ENCODE peak calls at places on chromosome 14, in ten cellular contexts. C is HuH-7; D is putamen; O is stimulated activated CD4-positive, alpha-beta T cell treated with anti-CD3 and anti-CD28 coated beads, Interleukin-2, amount 100 ng/mL, for 48 hours; T is activated T-cell treated with anti-CD3 and anti-CD28 coated beads for 4 hours; W is left lobe of liver; Z is left ventricle myocardium superior; B is AG09319; G is LHCN-M2; J is iPS DF 6.9. K is an unnamed sample.
A peak's percentile ranks its signal among the peaks of the same experiment; 100 is the strongest.

GRCh38 chr14:99389171-99389826 is 91.4 kb downstream of the SETD3 start:
- DNase-seq in C (peak; percentile 76), D (no peak), O (peak; percentile 55), T (peak; percentile 8), W (peak; percentile 58), Z (peak; percentile 64), B (no peak), G (peak; percentile 40), J (peak; percentile 33), K (peak; percentile 42)

GRCh38 chr14:102776761-102777710 is at the start of gene TRAF3:
- DNase-seq in C (peak; percentile 79), D (peak; percentile 72), O (peak; percentile 72), T (peak; percentile 78), W (peak; percentile 64), Z (peak; percentile 85), B (no peak), G (peak; percentile 51), J (no peak), K (peak; percentile 87)

GRCh38 chr14:70601162-70601561 is 707 bp upstream of the MED6 start:
- DNase-seq in C (no peak), D (peak; percentile 0), O (no peak), T (no peak), W (no peak), Z (no peak), B (no peak), G (peak; percentile 10), J (no peak), K (no peak)

GRCh38 chr14:61891251-61891650 is 129.0 kb downstream of the SNAPC1 start:
- DNase-seq in C (no peak), D (no peak), O (no peak), T (no peak), W (no peak), Z (no peak), B (no peak), G (peak; percentile 11), J (no peak), K (no peak)

GRCh38 chr14:36647417-36647826 is 14.2 kb upstream of the PAX9 start:
- DNase-seq in C (no peak), D (no peak), O (no peak), T (no peak), W (no peak), Z (no peak), B (no peak), G (no peak), J (no peak), K (no peak)

GRCh38 chr14:75426332-75427125 is 1.3 kb upstream of the JDP2 start:
- DNase-seq in C (no peak), D (peak; percentile 27), O (no peak), T (no peak), W (no peak), Z (no peak), B (no peak), G (no peak), J (no peak), K (no peak)

GRCh38 chr14:105911006-105911847 is 384.8 kb downstream of the TMEM121 start:
- DNase-seq in C (no peak), D (no peak), O (no peak), T (no peak), W (no peak), Z (peak; percentile 5), B (no peak), G (no peak), J (no peak), K (no peak)

GRCh38 chr14:65927871-65928270 is 515.3 kb downstream of the FUT8 start:
- DNase-seq in C (no peak), D (no peak), O (peak; percentile 59), T (peak; percentile 47), W (no peak), Z (no peak), B (no peak), G (no peak), J (no peak), K (peak; percentile 49)

GRCh38 chr14:81986005-81986404 is 452.4 kb upstream of the SEL1L start:
- DNase-seq in C (peak; percentile 26), D (no peak), O (no peak), T (no peak), W (no peak), Z (no peak), B (no peak), G (no peak), J (no peak), K (no peak)

GRCh38 chr14:97379091-97379531 is 581.9 kb downstream of the VRK1 start:
- DNase-seq in C (no peak), D (no peak), O (no peak), T (no peak), W (no peak), Z (no peak), B (no peak), G (no peak), J (no peak), K (no peak)

GRCh38 chr14:87756661-87757060 is 236.3 kb downstream of the GALC start:
- DNase-seq in C (no peak), D (no peak), O (no peak), T (no peak), W (no peak), Z (no peak), B (no peak), G (no peak), J (no peak), K (no peak)

GRCh38 chr14:90287791-90288190 is 31.4 kb downstream of the PSMC1 start:
- DNase-seq in C (no peak), D (peak; percentile 29), O (no peak), T (no peak), W (no peak), Z (no peak), B (no peak), G (no peak), J (no peak), K (no peak)

GRCh38 chr14:70624972-70625371 is 16.7 kb upstream of the TTC9 start:
- DNase-seq in C (no peak), D (no peak), O (no peak), T (no peak), W (no peak), Z (no peak), B (no peak), G (no peak), J (no peak), K (no peak)

GRCh38 chr14:61388976-61389576 is 67.7 kb downstream of the PRKCH start:
- DNase-seq in C (no peak), D (no peak), O (no peak), T (no peak), W (no peak), Z (no peak), B (no peak), G (peak; percentile 54), J (no peak), K (no peak)

GRCh38 chr14:87002831-87003230 is 990.2 kb downstream of the GALC start:
- DNase-seq in C (no peak), D (no peak), O (no peak), T (no peak), W (no peak), Z (no peak), B (no peak), G (no peak), J (no peak), K (no peak)

GRCh38 chr14:54902143-54902520 is 494 bp downstream of the GCH1 start:
- DNase-seq in C (peak; percentile 56), D (no peak), O (peak; percentile 66), T (peak; percentile 58), W (peak; percentile 84), Z (peak; percentile 81), B (no peak), G (peak; percentile 20), J (no peak), K (peak; percentile 81)

GRCh38 chr14:93064411-93065271 is 51.1 kb downstream of the ITPK1 start:
- DNase-seq in C (no peak), D (no peak), O (no peak), T (no peak), W (no peak), Z (peak; percentile 68), B (no peak), G (no peak), J (no peak), K (no peak)

GRCh38 chr14:103562135-103562384 is 397 bp downstream of the BAG5 start:
- DNase-seq in C (no peak), D (no peak), O (no peak), T (no peak), W (no peak), Z (peak; percentile 71), B (no peak), G (peak; percentile 59), J (no peak), K (no peak)

GRCh38 chr14:33408291-33408690 is 469.6 kb downstream of the NPAS3 start:
- DNase-seq in C (no peak), D (no peak), O (no peak), T (no peak), W (no peak), Z (no peak), B (no peak), G (no peak), J (no peak), K (no peak)

GRCh38 chr14:32559595-32559994 is 230.5 kb downstream of the AKAP6 start:
- DNase-seq in C (no peak), D (no peak), O (no peak), T (no peak), W (no peak), Z (no peak), B (no peak), G (peak; percentile 19), J (no peak), K (no peak)

GRCh38 chr14:57828713-57829112 is 37.2 kb downstream of the SLC35F4 start:
- DNase-seq in C (no peak), D (no peak), O (no peak), T (no peak), W (no peak), Z (no peak), B (no peak), G (no peak), J (no peak), K (no peak)

GRCh38 chr14:104926619-104927431 is 2.1 kb downstream of the PLD4 start:
- DNase-seq in C (no peak), D (no peak), O (no peak), T (no peak), W (peak; percentile 30), Z (no peak), B (no peak), G (no peak), J (no peak), K (no peak)

GRCh38 chr14:52051251-52051650 is 17.6 kb downstream of the NID2 start:
- DNase-seq in C (no peak), D (no peak), O (no peak), T (no peak), W (no peak), Z (no peak), B (no peak), G (no peak), J (no peak), K (no peak)

GRCh38 chr14:93702946-93703345 is 85.3 kb downstream of the PRIMA1 start:
- DNase-seq in C (no peak), D (no peak), O (no peak), T (no peak), W (no peak), Z (no peak), B (no peak), G (no peak), J (no peak), K (no peak)

GRCh38 chr14:73723411-73723798 is 9.2 kb upstream of the PNMA1 start:
- DNase-seq in C (no peak), D (no peak), O (no peak), T (no peak), W (no peak), Z (no peak), B (no peak), G (peak; percentile 43), J (no peak), K (no peak)

GRCh38 chr14:81412779-81413178 is 12.7 kb upstream of the STON2 start:
- DNase-seq in C (no peak), D (no peak), O (no peak), T (no peak), W (no peak), Z (no peak), B (no peak), G (no peak), J (no peak), K (no peak)

GRCh38 chr14:73461478-73462077 is 3.2 kb upstream of the NUMB start:
- DNase-seq in C (no peak), D (no peak), O (no peak), T (no peak), W (no peak), Z (no peak), B (no peak), G (no peak), J (no peak), K (no peak)

GRCh38 chr14:55329999-55330710 is 58.9 kb downstream of the FBXO34 start:
- DNase-seq in C (no peak), D (no peak), O (no peak), T (no peak), W (no peak), Z (no peak), B (no peak), G (peak; percentile 59), J (no peak), K (peak; percentile 24)

K was measured in activated CD4-positive, alpha-beta T cell treated with anti-CD3 and anti-CD28 coated beads for 4 hours.